ENCODE peak calls at places on chromosomes 11 and 22, in ten cellular contexts. E is lower leg skin, R is mammary epithelial cell, D is fibroblast of mammary gland, C is heart right ventricle, H is BE2C, Y is cardiac fibroblast, G is epithelial cell of proximal tubule, A is AG10803, K is left ventricle myocardium inferior. T is an unnamed sample.

GRCh38 chr11:830295-831131 is 2.2 kb upstream of the CD151 start:
- DNase-seq in E (no peak), D (no peak), Y (peak), K (peak), C (peak), A (peak), R (peak), G (no peak), H (peak), T (peak)

GRCh38 chr11:128937480-128937879 is 5.2 kb downstream of the TP53AIP1 start:
- DNase-seq in A (no peak), E (peak), C (no peak), Y (no peak), G (no peak), R (no peak), D (no peak), H (no peak), K (no peak), T (no peak)

GRCh38 chr11:102317768-102318103 is 452 bp downstream of the BIRC3 start:
- DNase-seq in Y (no peak), R (no peak), H (no peak), K (no peak), A (no peak), D (no peak), G (no peak), C (no peak), E (no peak), T (no peak)

GRCh38 chr22:38467904-38468760 is at the start of gene KDELR3:
- DNase-seq in G (no peak), C (peak), H (peak), A (peak), K (peak), D (peak), R (peak), Y (peak), E (peak), T (peak)

GRCh38 chr11:119120639-119121007 is 757 bp upstream of the HINFP start:
- DNase-seq in H (no peak), K (no peak), E (no peak), C (no peak), R (no peak), A (peak), G (no peak), Y (peak), D (peak), T (peak)

GRCh38 chr11:134181707-134182106 is 42.1 kb downstream of the NCAPD3 start:
- DNase-seq in R (peak), K (no peak), H (no peak), A (peak), C (no peak), Y (no peak), G (no peak), D (peak), E (no peak), T (peak)

GRCh38 chr11:19187101-19187500 is 14.7 kb downstream of the CSRP3 start:
- DNase-seq in Y (no peak), H (no peak), A (peak), G (no peak), E (no peak), C (no peak), R (peak), D (peak), K (no peak), T (peak)

GRCh38 chr11:120023120-120023519 is 114.8 kb downstream of the TRIM29 start:
- DNase-seq in E (peak), G (no peak), C (no peak), A (no peak), K (no peak), Y (no peak), R (no peak), D (no peak), H (no peak), T (no peak)

GRCh38 chr11:57313071-57313787 is 11.5 kb downstream of the TNKS1BP1 start:
- DNase-seq in H (no peak), C (peak), G (no peak), A (no peak), K (no peak), R (no peak), Y (no peak), D (no peak), E (no peak), T (no peak)

GRCh38 chr11:65423516-65424199 is 1.1 kb downstream of the NEAT1 start:
- DNase-seq in G (no peak), R (peak), Y (no peak), H (no peak), C (peak), A (peak), D (peak), K (peak), E (peak), T (peak)

GRCh38 chr22:39457546-39458442 is 982 bp downstream of the MGAT3 start:
- DNase-seq in D (no peak), E (no peak), R (no peak), A (no peak), G (no peak), Y (no peak), C (no peak), K (no peak), H (no peak), T (no peak)

GRCh38 chr11:94731921-94732601 is 36.1 kb upstream of the AMOTL1 start:
- DNase-seq in G (no peak), D (peak), Y (peak), H (peak), R (peak), C (no peak), E (no peak), K (no peak), A (peak), T (peak)

GRCh38 chr22:39920134-39920743 is 19.4 kb downstream of the GRAP2 start:
- DNase-seq in E (no peak), R (no peak), G (no peak), A (no peak), Y (no peak), H (no peak), K (no peak), D (no peak), C (no peak), T (no peak)

GRCh38 chr11:44684886-44685285 is 41.9 kb upstream of the TSPAN18 start:
- DNase-seq in K (no peak), D (no peak), R (no peak), G (no peak), C (no peak), H (no peak), A (no peak), Y (no peak), E (no peak), T (no peak)

GRCh38 chr11:124481365-124482323 is 36.1 kb upstream of the OR8B8 start:
- DNase-seq in A (peak), K (no peak), H (peak), R (peak), E (no peak), Y (peak), G (peak), C (no peak), D (peak), T (peak)

DNA sequence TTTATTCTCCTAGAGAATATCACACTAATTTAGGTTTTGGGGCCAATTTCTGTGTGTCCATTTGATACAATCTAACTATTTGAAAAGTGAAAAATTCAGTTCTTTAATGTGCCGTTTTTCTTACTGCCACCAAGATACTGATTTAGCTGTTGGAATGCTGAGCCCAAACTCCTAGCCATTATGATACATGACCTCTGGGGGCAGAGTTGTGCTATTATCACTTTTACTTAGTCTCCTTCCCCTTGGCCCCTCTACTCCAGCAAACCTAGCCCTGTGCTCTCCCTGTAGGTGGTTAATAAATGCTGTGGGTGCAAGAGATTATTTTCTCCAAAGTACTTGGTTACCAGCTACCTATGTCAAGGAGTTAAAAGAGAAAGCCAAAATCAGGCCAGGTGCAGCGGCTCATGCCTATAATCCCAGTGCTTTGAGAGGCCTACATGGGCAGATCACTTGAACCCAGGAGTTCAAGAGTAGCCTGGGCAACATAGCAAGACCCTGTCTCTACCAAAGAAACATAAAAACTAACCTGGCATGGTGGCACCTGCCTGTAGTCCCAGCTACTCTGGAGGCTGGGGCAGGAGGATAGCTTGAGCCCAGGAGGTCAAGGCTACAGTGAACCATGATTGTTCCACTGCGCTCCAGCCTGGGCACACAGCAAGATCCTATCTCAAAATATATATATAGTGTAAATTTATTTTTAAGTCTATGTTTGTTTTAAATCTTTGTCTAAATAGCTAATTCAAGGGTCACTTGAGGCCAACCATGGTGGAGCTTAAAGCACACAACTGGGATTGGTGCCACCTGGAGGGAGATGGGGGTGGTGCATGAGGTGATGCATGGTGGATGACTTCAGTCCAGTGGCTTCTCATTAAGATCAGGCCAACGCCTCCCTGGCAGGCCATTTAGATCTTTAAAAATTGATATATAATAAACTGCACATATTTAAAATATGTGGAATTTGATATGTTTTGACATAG is 193.2 kb upstream of the PLET1 start:
- DNase-seq in D (peak), A (peak), K (no peak), Y (peak), G (no peak), E (no peak), R (peak), H (peak), C (peak), T (peak)
- TF ChIP-seq CTCF in D (peak), A (peak), K (peak), Y (peak), G (peak), E (no peak), R (peak), H (peak), C (peak), T (peak)

GRCh38 chr11:111605681-111606080 is 3.4 kb downstream of the SIK2 start:
- DNase-seq in A (no peak), K (no peak), H (no peak), R (no peak), D (no peak), G (no peak), E (no peak), C (no peak), Y (no peak), T (no peak)

GRCh38 chr11:111603633-111604130 is 1.4 kb downstream of the SIK2 start:
- DNase-seq in C (no peak), R (no peak), A (no peak), D (peak), Y (peak), K (no peak), E (no peak), G (no peak), H (no peak), T (no peak)

GRCh38 chr11:111602865-111603632 is 800 bp downstream of the SIK2 start:
- DNase-seq in R (peak), K (no peak), C (peak), Y (peak), H (no peak), G (no peak), D (peak), E (no peak), A (peak), T (peak)

GRCh38 chr11:111601979-111602864 is at the start of gene SIK2:
- DNase-seq in R (peak), G (no peak), C (peak), D (peak), Y (peak), E (peak), K (peak), A (peak), H (peak), T (peak)

GRCh38 chr11:111604392-111605009 is 2.3 kb downstream of the SIK2 start:
- DNase-seq in K (no peak), G (no peak), D (peak), Y (peak), H (no peak), A (peak), E (no peak), R (peak), C (no peak), T (peak)
- TF ChIP-seq CTCF in K (peak), G (peak), D (peak), Y (peak), H (peak), A (peak), E (no peak), R (peak), C (peak), T (peak)

DNA sequence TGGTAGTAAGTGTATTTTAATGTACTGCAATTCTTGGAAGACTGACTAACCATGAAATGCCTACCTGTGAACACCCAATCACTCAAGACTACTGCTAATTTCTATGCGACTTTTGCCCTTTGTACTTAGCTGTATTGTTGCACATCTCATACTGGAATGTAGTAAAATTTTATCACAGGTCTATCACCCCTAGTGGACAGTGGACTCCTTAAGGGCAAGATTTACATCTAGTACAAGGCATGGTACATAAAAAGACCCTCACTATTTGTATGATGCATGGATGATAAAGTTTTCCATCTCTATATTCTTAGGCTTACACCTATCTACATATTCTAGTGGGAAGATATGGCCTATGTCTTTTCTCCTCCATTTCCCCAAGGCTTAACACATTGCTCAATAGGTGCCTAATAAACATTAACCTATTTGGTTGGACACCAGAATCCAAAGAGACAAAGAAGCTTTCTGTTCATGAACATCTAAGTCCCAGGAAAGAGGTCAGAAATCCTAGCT is 26.1 kb downstream of the SERGEF start:
- DNase-seq in E (no peak), H (no peak), R (no peak), K (no peak), D (no peak), A (no peak), Y (no peak), G (no peak), C (no peak), T (no peak)
- TF ChIP-seq CTCF in E (no peak), H (no peak), R (peak), K (no peak), D (peak), A (peak), Y (no peak), G (peak), C (no peak), T (peak)

DNA sequence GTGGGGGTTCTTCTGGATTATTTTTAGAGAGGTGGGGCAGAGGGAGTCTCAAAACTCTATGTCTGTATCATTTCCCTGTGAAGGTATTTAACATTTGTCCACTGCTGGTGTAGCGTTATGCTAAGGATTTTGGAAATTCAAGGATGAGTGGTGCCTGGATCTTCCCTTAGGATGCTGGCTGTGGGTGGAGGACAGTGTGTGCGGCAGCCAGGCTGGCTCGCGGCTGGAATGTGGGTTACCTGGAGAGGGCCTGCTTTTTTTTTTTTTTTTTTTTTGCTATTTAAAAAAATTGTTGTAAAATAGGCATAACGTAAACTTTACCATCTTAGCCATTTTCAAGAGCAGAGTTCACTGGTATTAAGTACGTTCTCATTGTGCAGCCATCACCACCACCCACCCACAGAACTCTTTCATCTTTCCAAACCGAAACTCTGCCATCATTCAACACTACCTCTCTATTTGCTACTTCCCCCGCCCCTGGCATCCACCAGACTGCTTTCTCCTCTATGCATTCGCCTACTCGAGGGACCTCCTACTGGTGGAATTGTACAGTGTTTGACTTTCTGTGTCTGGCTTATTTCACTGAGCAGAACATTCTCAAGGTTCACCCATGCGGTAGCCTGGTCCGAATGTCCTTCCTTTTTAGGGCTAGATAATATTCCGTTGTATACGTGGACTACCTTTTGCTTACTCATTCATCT is 67.1 kb downstream of the PARVB start:
- DNase-seq in C (no peak), K (no peak), Y (peak), D (peak), H (peak), A (no peak), G (no peak), E (no peak), R (no peak), T (no peak)
- TF ChIP-seq CTCF in C (no peak), K (no peak), Y (peak), D (peak), H (peak), A (peak), G (peak), E (no peak), R (no peak), T (peak)

GRCh38 chr22:20128902-20129746 is 2.5 kb upstream of the ZDHHC8 start:
- DNase-seq in Y (peak), G (no peak), H (peak), R (no peak), E (no peak), C (no peak), D (peak), K (no peak), A (peak), T (peak)

GRCh38 chr22:20129747-20130014 is 1.9 kb upstream of the ZDHHC8 start:
- DNase-seq in D (no peak), K (no peak), G (no peak), H (no peak), E (no peak), A (no peak), R (no peak), C (no peak), Y (no peak), T (no peak)

GRCh38 chr22:20130739-20131592 is 638 bp upstream of the ZDHHC8 start:
- DNase-seq in Y (peak), E (peak), D (peak), A (peak), R (peak), K (peak), H (peak), G (no peak), C (peak), T (peak)

GRCh38 chr22:20131593-20131855 is at the start of gene ZDHHC8:
- DNase-seq in C (peak), A (peak), H (peak), D (no peak), G (no peak), K (peak), E (no peak), R (no peak), Y (peak), T (no peak)

DNA sequence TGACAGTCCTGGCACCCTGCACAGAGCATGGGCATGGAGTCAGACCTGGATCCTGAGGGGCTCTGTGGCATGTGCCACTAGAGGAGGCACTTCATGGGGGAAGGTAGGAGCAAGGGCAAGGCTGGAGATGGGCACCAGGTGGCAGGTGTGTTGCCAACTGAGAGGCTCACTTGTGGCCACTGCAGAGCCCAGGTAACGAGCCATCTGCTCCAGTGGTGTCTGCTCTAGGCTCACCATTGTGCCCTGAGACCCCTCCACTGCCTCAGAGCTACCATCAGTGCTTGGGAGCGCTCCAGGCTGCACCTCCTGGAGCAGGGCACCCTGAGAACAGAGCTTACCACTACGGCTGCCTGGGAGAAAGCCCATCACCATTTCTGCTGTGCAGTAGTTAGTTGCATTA is 1.3 kb upstream of the ZDHHC8 start:
- DNase-seq in H (no peak), Y (no peak), E (no peak), C (no peak), R (no peak), D (no peak), A (no peak), K (no peak), G (no peak), T (no peak)
- TF ChIP-seq CTCF in H (peak), Y (no peak), E (no peak), C (no peak), R (peak), D (no peak), A (no peak), K (no peak), G (no peak), T (peak)

GRCh38 chr22:30127749-30128166 is 47.5 kb downstream of the HORMAD2 start:
- DNase-seq in E (no peak), G (no peak), Y (peak), D (peak), A (peak), H (no peak), R (no peak), K (no peak), C (no peak), T (no peak)
- TF ChIP-seq CTCF in E (no peak), G (no peak), Y (no peak), D (no peak), A (no peak), H (no peak), R (no peak), K (no peak), C (no peak), T (no peak)

GRCh38 chr11:8360086-8360828 is 96.6 kb upstream of the LMO1 start:
- DNase-seq in E (no peak), G (no peak), H (no peak), C (no peak), K (no peak), A (no peak), Y (no peak), R (no peak), D (no peak), T (no peak)
- TF ChIP-seq CTCF in E (no peak), G (peak), H (no peak), C (no peak), K (no peak), A (no peak), Y (no peak), R (no peak), D (no peak), T (no peak)

GRCh38 chr11:8794677-8795103 is 112.1 kb downstream of the RPL27A start:
- DNase-seq in K (no peak), G (no peak), H (no peak), Y (no peak), R (no peak), E (no peak), A (no peak), C (no peak), D (no peak), T (no peak)
- TF ChIP-seq CTCF in K (peak), G (peak), H (peak), Y (peak), R (peak), E (no peak), A (peak), C (peak), D (peak), T (peak)

GRCh38 chr11:45934580-45935318 is 12.3 kb downstream of the LARGE2 start:
- DNase-seq in H (no peak), K (no peak), R (peak), D (no peak), E (no peak), Y (no peak), G (no peak), A (no peak), C (no peak), T (no peak)
- TF ChIP-seq CTCF in H (no peak), K (no peak), R (no peak), D (no peak), E (no peak), Y (no peak), G (no peak), A (no peak), C (no peak), T (no peak)

T was measured in HFFc6.